ENCODE peak calls at places on chromosomes 11 and 22, in seven cellular contexts. W is PC-3; C is activated CD4-positive, alpha-beta T cell treated with anti-CD3 and anti-CD28 coated beads, Interleukin-2, amount 50 U/mL, for 1 hour; D is effector memory CD4-positive, alpha-beta T cell; R is A549; Q is A172; A is pancreas. H is an unnamed sample.
A peak's percentile ranks its signal among the peaks of the same experiment; 100 is the strongest.

GRCh38 chr11:45543808-45544422 is 121.5 kb downstream of the CHST1 start:
- DNase-seq in R (peak; percentile 11), Q (peak; percentile 7), A (no peak), W (peak; percentile 4), C (no peak), D (no peak), H (no peak)

GRCh38 chr11:44607324-44607962 is 42.0 kb downstream of the CD82 start:
- DNase-seq in W (no peak), C (no peak), Q (peak; percentile 93), R (no peak), A (no peak), D (no peak), H (no peak)

GRCh38 chr11:119306373-119306890 is 10.5 kb downstream of the MCAM start:
- DNase-seq in R (no peak), D (no peak), C (peak; percentile 42), W (no peak), Q (no peak), A (no peak), H (no peak)

GRCh38 chr11:108617055-108617454 is 23.5 kb upstream of the EXPH5 start:
- DNase-seq in D (no peak), W (no peak), A (no peak), Q (no peak), R (no peak), C (no peak), H (no peak)

GRCh38 chr22:35604671-35605457 is 12.3 kb downstream of the MB start:
- DNase-seq in D (no peak), R (no peak), W (peak; percentile 49), Q (peak; percentile 68), A (no peak), C (no peak), H (no peak)

GRCh38 chr11:47775240-47775869 is 8.2 kb upstream of the FNBP4 start:
- DNase-seq in R (no peak), Q (no peak), A (no peak), C (no peak), W (no peak), D (no peak), H (no peak)

GRCh38 chr22:30873086-30873650 is 95.4 kb downstream of the MORC2 start:
- DNase-seq in Q (no peak), A (peak; percentile 28), R (no peak), D (no peak), W (no peak), C (no peak), H (no peak)

GRCh38 chr11:16986434-16987204 is 27.6 kb downstream of the PLEKHA7 start:
- DNase-seq in A (peak; percentile 77), W (peak; percentile 58), C (peak; percentile 18), D (peak; percentile 26), R (no peak), Q (peak; percentile 69), H (peak; percentile 62)

GRCh38 chr11:88431675-88432341 is 94.3 kb upstream of the CTSC start:
- DNase-seq in W (peak; percentile 69), A (no peak), Q (no peak), D (no peak), C (no peak), R (no peak), H (no peak)

GRCh38 chr11:112290462-112290894 is 29.8 kb upstream of the PLET1 start:
- DNase-seq in W (no peak), Q (no peak), D (no peak), C (no peak), R (no peak), A (no peak), H (no peak)

GRCh38 chr22:29396126-29396525 is 7.8 kb upstream of the AP1B1 start:
- DNase-seq in W (no peak), A (no peak), Q (no peak), C (no peak), R (no peak), D (no peak), H (no peak)

GRCh38 chr11:12941671-12942070 is 67.4 kb upstream of the RASSF10 start:
- DNase-seq in R (no peak), A (no peak), W (no peak), D (no peak), C (no peak), Q (no peak), H (no peak)

GRCh38 chr11:10451399-10452116 is 3.5 kb upstream of the AMPD3 start:
- DNase-seq in R (no peak), D (no peak), A (no peak), C (no peak), W (no peak), Q (no peak), H (peak; percentile 83)

GRCh38 chr11:33256031-33256807 is 962 bp upstream of the HIPK3 start:
- DNase-seq in A (no peak), C (no peak), R (no peak), W (no peak), D (no peak), Q (peak; percentile 24), H (no peak)

GRCh38 chr22:22942511-22943329 is 55.1 kb downstream of the IGLL5 start:
- DNase-seq in Q (peak; percentile 28), W (peak; percentile 66), D (peak; percentile 68), A (peak; percentile 81), C (peak; percentile 78), R (peak; percentile 65), H (peak; percentile 66)

GRCh38 chr11:112279901-112280267 is 19.2 kb upstream of the PLET1 start:
- DNase-seq in Q (peak; percentile 19), W (peak; percentile 69), D (peak; percentile 67), A (peak; percentile 90), R (peak; percentile 56), C (peak; percentile 76), H (peak; percentile 78)

GRCh38 chr11:130181295-130182272 is 22.0 kb downstream of the ST14 start:
- DNase-seq in Q (peak; percentile 55), W (peak; percentile 89), R (peak; percentile 46), C (no peak), D (no peak), A (no peak), H (peak; percentile 64)

GRCh38 chr22:31124811-31125465 is 2.2 kb downstream of the INPP5J start:
- DNase-seq in D (no peak), Q (no peak), C (no peak), W (no peak), R (no peak), A (peak; percentile 47), H (no peak)

GRCh38 chr11:102678022-102678421 is 27.5 kb downstream of the MMP27 start:
- DNase-seq in D (no peak), C (no peak), Q (no peak), W (no peak), R (no peak), A (no peak), H (no peak)

GRCh38 chr22:20204821-20205220 is 54.0 kb upstream of the CCDC188 start:
- DNase-seq in Q (no peak), C (no peak), R (no peak), D (no peak), W (no peak), A (no peak), H (no peak)

GRCh38 chr11:34331329-34331728 is 26.5 kb downstream of the ABTB2 start:
- DNase-seq in W (peak; percentile 86), R (peak; percentile 64), D (no peak), C (no peak), A (no peak), Q (peak; percentile 83), H (no peak)

GRCh38 chr11:86676010-86676409 is 3.6 kb upstream of the ME3 start:
- DNase-seq in R (no peak), W (no peak), D (no peak), A (no peak), Q (no peak), C (no peak), H (no peak)

GRCh38 chr11:66043008-66043906 is 5.7 kb downstream of the GAL3ST3 start:
- DNase-seq in A (no peak), R (no peak), C (no peak), D (no peak), W (no peak), Q (no peak), H (no peak)

GRCh38 chr11:13036235-13036634 is 27.1 kb downstream of the RASSF10 start:
- DNase-seq in R (no peak), D (no peak), C (no peak), Q (no peak), A (no peak), W (no peak), H (no peak)

GRCh38 chr11:34790620-34791019 is 125.6 kb downstream of the APIP start:
- DNase-seq in D (no peak), R (no peak), C (no peak), Q (no peak), A (no peak), W (peak; percentile 16), H (no peak)

GRCh38 chr11:57662893-57663292 is 5.0 kb upstream of the ZDHHC5 start:
- DNase-seq in Q (no peak), W (peak; percentile 40), D (no peak), R (peak; percentile 49), C (no peak), A (no peak), H (no peak)

GRCh38 chr22:37330200-37331033 is 48.1 kb downstream of the CYTH4 start:
- DNase-seq in Q (no peak), C (peak; percentile 29), A (no peak), R (peak; percentile 87), W (peak; percentile 24), D (no peak), H (no peak)

GRCh38 chr11:112000703-112001102 is 24.5 kb upstream of the DLAT start:
- DNase-seq in C (no peak), W (no peak), A (no peak), Q (no peak), D (no peak), R (no peak), H (no peak)